ENCODE peak calls at places on chromosomes 11 and 22, in ten cellular contexts. B is ovary, K is tibial nerve, U is testis, O is transverse colon, X is IMR-90, H is esophagus squamous epithelium, N is uterus, D is stomach, T is H1. S is an unnamed sample.
A peak's percentile ranks its signal among the peaks of the same experiment; 100 is the strongest.

GRCh38 chr22:38728899-38729796 is 23.4 kb downstream of the GTPBP1 start:
- DNase-seq in B (no peak), K (no peak), U (no peak), O (no peak), X (no peak), H (no peak), N (no peak), D (no peak), T (no peak), S (no peak)

GRCh38 chr11:17012712-17013547 is 1.3 kb downstream of the PLEKHA7 start:
- DNase-seq in B (peak; percentile 58), K (no peak), U (peak; percentile 58), O (peak; percentile 75), X (peak; percentile 52), H (no peak), N (no peak), D (peak; percentile 78), T (no peak), S (peak; percentile 100)

GRCh38 chr11:47272706-47273105 is 2.8 kb downstream of the MADD start:
- DNase-seq in B (no peak), K (no peak), U (no peak), O (no peak), X (peak; percentile 30), H (no peak), N (no peak), D (no peak), T (no peak), S (peak; percentile 38)

GRCh38 chr11:44927174-44927661 is 23.5 kb downstream of the TP53I11 start:
- DNase-seq in B (peak; percentile 58), K (no peak), U (peak; percentile 76), O (peak; percentile 74), X (peak; percentile 66), H (no peak), N (peak; percentile 52), D (peak; percentile 74), T (peak; percentile 91), S (peak; percentile 86)

GRCh38 chr22:34430386-34430785 is 510.1 kb upstream of the LARGE1 start:
- DNase-seq in B (no peak), K (no peak), U (no peak), O (no peak), X (no peak), H (no peak), N (no peak), D (no peak), T (no peak), S (no peak)

GRCh38 chr11:47523491-47524199 is 29.3 kb downstream of the CELF1 start:
- DNase-seq in B (peak; percentile 62), K (peak; percentile 24), U (peak; percentile 55), O (no peak), X (peak; percentile 87), H (no peak), N (peak; percentile 40), D (no peak), T (no peak), S (peak; percentile 63)

GRCh38 chr11:39174965-39175364 is 2284.5 kb downstream of the LRRC4C start:
- DNase-seq in B (no peak), K (no peak), U (no peak), O (no peak), X (no peak), H (no peak), N (no peak), D (no peak), T (no peak), S (no peak)

GRCh38 chr11:102367364-102367763 is 20.4 kb downstream of the BIRC2 start:
- DNase-seq in B (no peak), K (no peak), U (no peak), O (no peak), X (peak; percentile 23), H (no peak), N (no peak), D (no peak), T (no peak), S (no peak)

GRCh38 chr11:70331901-70332300 is 61.4 kb downstream of the PPFIA1 start:
- DNase-seq in B (no peak), K (no peak), U (no peak), O (no peak), X (no peak), H (no peak), N (no peak), D (no peak), T (no peak), S (no peak)

GRCh38 chr11:75597636-75598035 is 35.6 kb downstream of the SERPINH1 start:
- DNase-seq in B (no peak), K (no peak), U (no peak), O (no peak), X (no peak), H (no peak), N (no peak), D (no peak), T (no peak), S (no peak)

DNA sequence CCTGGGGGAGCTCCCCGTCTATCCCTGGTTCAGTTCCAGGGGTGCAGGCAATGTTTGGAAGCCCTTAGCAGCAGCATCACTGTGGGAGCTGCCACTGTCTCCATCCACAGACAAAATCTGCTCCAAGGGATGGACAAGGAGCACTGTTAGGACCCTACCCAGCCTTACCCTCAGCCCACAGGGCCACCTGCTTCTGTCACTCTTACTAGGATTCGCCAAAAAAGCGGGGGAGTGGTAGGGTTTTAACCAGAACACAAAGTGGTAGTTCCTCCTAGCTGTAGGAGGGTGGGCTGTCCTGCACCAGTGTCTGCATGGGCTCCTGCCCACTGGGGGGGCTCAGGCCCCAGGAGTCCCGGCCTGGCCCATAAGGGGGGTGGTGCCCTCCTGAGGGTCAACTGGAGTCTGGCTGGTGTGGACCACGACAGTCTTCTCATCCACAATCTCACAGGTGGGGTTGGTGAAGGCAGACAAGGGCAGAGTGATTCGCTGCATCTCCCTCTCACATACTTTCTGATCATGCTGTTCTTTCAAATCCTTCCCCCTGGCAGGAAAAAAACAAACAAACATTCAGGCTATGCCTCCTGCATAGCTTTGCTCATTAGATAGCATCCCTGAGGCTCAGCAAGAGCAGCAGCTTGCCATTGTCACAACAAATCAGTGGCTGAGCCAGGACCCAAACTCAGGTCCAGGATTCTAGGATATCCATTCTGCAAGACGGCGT is 9.4 kb downstream of the PIK3IP1 start:
- DNase-seq in B (no peak), K (no peak), U (no peak), O (no peak), X (no peak), H (no peak), N (no peak), D (no peak), T (no peak), S (no peak)
- TF ChIP-seq POLR2A in B (no peak), K (no peak), U (no peak), O (no peak), X (no peak), H (no peak), N (no peak), D (no peak), T (peak; percentile 32), S (no peak)

GRCh38 chr22:35509451-35509850 is 31.2 kb upstream of the RASD2 start:
- DNase-seq in B (no peak), K (no peak), U (no peak), O (no peak), X (no peak), H (no peak), N (no peak), D (no peak), T (no peak), S (no peak)

GRCh38 chr22:35510951-35511350 is 29.7 kb upstream of the RASD2 start:
- DNase-seq in B (no peak), K (no peak), U (no peak), O (no peak), X (no peak), H (no peak), N (no peak), D (no peak), T (no peak), S (no peak)

GRCh38 chr22:35506259-35506570 is 34.4 kb upstream of the RASD2 start:
- DNase-seq in B (no peak), K (no peak), U (no peak), O (no peak), X (peak; percentile 62), H (no peak), N (no peak), D (no peak), T (no peak), S (no peak)

GRCh38 chr22:35510481-35510934 is 30.1 kb upstream of the RASD2 start:
- DNase-seq in B (no peak), K (no peak), U (no peak), O (no peak), X (peak; percentile 75), H (no peak), N (no peak), D (no peak), T (no peak), S (peak; percentile 50)

GRCh38 chr22:35509960-35510359 is 30.7 kb upstream of the RASD2 start:
- DNase-seq in B (no peak), K (no peak), U (no peak), O (no peak), X (no peak), H (no peak), N (no peak), D (no peak), T (no peak), S (no peak)
- TF ChIP-seq POLR2A in B (no peak), K (no peak), U (no peak), O (no peak), X (no peak), H (no peak), N (no peak), D (no peak), T (no peak), S (no peak)

GRCh38 chr22:42585096-42585495 is 29.6 kb downstream of the POLDIP3 start:
- DNase-seq in B (no peak), K (no peak), U (no peak), O (no peak), X (no peak), H (no peak), N (no peak), D (no peak), T (no peak), S (no peak)

GRCh38 chr22:42582987-42583386 is 29.2 kb downstream of the SERHL2 start:
- DNase-seq in B (no peak), K (no peak), U (no peak), O (no peak), X (no peak), H (no peak), N (no peak), D (no peak), T (no peak), S (no peak)

GRCh38 chr22:42577623-42578240 is 24.0 kb downstream of the SERHL2 start:
- DNase-seq in B (no peak), K (no peak), U (no peak), O (no peak), X (no peak), H (no peak), N (no peak), D (no peak), T (no peak), S (no peak)

GRCh38 chr22:42584364-42584940 is 30.2 kb downstream of the POLDIP3 start:
- DNase-seq in B (no peak), K (no peak), U (no peak), O (no peak), X (no peak), H (no peak), N (no peak), D (no peak), T (no peak), S (no peak)

GRCh38 chr22:42581762-42582716 is 28.3 kb downstream of the SERHL2 start:
- DNase-seq in B (peak; percentile 80), K (peak; percentile 64), U (peak; percentile 90), O (peak; percentile 81), X (peak; percentile 59), H (no peak), N (peak; percentile 82), D (peak; percentile 80), T (peak; percentile 88), S (peak; percentile 37)
- TF ChIP-seq POLR2A in B (no peak), K (no peak), U (no peak), O (peak; percentile 41), X (peak; percentile 62), H (peak; percentile 27), N (peak; percentile 56), D (no peak), T (peak; percentile 74), S (peak; percentile 64)

GRCh38 chr11:10302744-10303557 is 1.9 kb upstream of the ADM start:
- DNase-seq in B (peak; percentile 92), K (peak; percentile 84), U (peak; percentile 90), O (peak; percentile 95), X (peak; percentile 59), H (peak; percentile 32), N (peak; percentile 87), D (peak; percentile 93), T (peak; percentile 74), S (no peak)
- TF ChIP-seq POLR2A in B (no peak), K (peak; percentile 50), U (no peak), O (peak; percentile 92), X (peak; percentile 30), H (peak; percentile 22), N (peak; percentile 45), D (no peak), T (peak; percentile 53), S (no peak)

S was measured in H54.